ENCODE peak calls at places on chromosomes 3 and 15, in eight cellular contexts. G is T-helper 17 cell, O is heart left ventricle, M is adrenal gland, C is cardiac muscle cell, B is HFF-Myc, I is MV-4-11, R is NCI-H187. V is an unnamed sample.

GRCh38 chr3:113697192-113698090 is 999 bp upstream of the USF3 start:
- DNase-seq in G (no peak), O (no peak), M (peak; percentile 49), C (peak; percentile 25), B (no peak), I (no peak), R (no peak), V (no peak)

GRCh38 chr3:175307642-175308041 is 448.5 kb downstream of the NAALADL2 start:
- DNase-seq in G (no peak), O (no peak), M (no peak), C (no peak), B (no peak), I (no peak), R (no peak), V (no peak)

GRCh38 chr3:49013738-49014660 is 4.4 kb downstream of the DALRD3 start:
- DNase-seq in G (no peak), O (no peak), M (peak; percentile 47), C (peak; percentile 47), B (no peak), I (peak; percentile 24), R (no peak), V (peak; percentile 68)

GRCh38 chr15:100877551-100877950 is 2.1 kb upstream of the ALDH1A3 start:
- DNase-seq in G (no peak), O (no peak), M (no peak), C (no peak), B (no peak), I (no peak), R (peak; percentile 66), V (no peak)

GRCh38 chr15:101142711-101143110 is 109.1 kb downstream of the CHSY1 start:
- DNase-seq in G (no peak), O (no peak), M (no peak), C (no peak), B (no peak), I (no peak), R (no peak), V (no peak)

GRCh38 chr3:53677406-53677805 is 168.8 kb downstream of the CHDH start:
- DNase-seq in G (no peak), O (peak; percentile 19), M (no peak), C (no peak), B (no peak), I (peak; percentile 10), R (peak; percentile 3), V (peak; percentile 1)

GRCh38 chr15:40081691-40082194 is 26.9 kb downstream of the BMF start:
- DNase-seq in G (no peak), O (peak; percentile 86), M (peak; percentile 65), C (peak; percentile 94), B (no peak), I (no peak), R (no peak), V (peak; percentile 64)

GRCh38 chr3:104908761-104909160 is 457.9 kb upstream of the ALCAM start:
- DNase-seq in G (no peak), O (no peak), M (no peak), C (no peak), B (no peak), I (no peak), R (no peak), V (no peak)

GRCh38 chr3:55362206-55362960 is 124.7 kb downstream of the WNT5A start:
- DNase-seq in G (no peak), O (no peak), M (no peak), C (peak; percentile 14), B (no peak), I (no peak), R (no peak), V (no peak)

GRCh38 chr3:100776736-100777135 is 67.4 kb downstream of the TFG start:
- DNase-seq in G (no peak), O (no peak), M (no peak), C (no peak), B (no peak), I (no peak), R (no peak), V (peak; percentile 10)

GRCh38 chr15:80904941-80905532 is 84.6 kb downstream of the MESD start:
- DNase-seq in G (no peak), O (no peak), M (peak; percentile 25), C (no peak), B (no peak), I (no peak), R (no peak), V (no peak)

V was measured in K562.